ENCODE peak calls at places on chromosome X, in four cellular contexts. L, T, O and H are unnamed samples.

GRCh38 chrX:1558761-1559468 is 21.9 kb upstream of the P2RY8 start:
- DNase-seq in L (no peak), O (no peak), T (no peak), H (no peak)

GRCh38 chrX:68440438-68440837 is 7.1 kb upstream of the OPHN1 start:
- DNase-seq in O (no peak), T (no peak), L (no peak), H (no peak)

GRCh38 chrX:149950681-149951080 is 12.4 kb upstream of the EOLA2 start:
- DNase-seq in L (peak), T (no peak), O (peak), H (peak)

GRCh38 chrX:33205321-33205720 is 6.0 kb downstream of the DMD start:
- DNase-seq in T (no peak), O (no peak), L (no peak), H (no peak)

GRCh38 chrX:114267127-114267526 is 316.8 kb upstream of the HTR2C start:
- DNase-seq in T (no peak), O (no peak), L (no peak), H (no peak)

GRCh38 chrX:68049466-68049865 is 383.8 kb downstream of the OPHN1 start:
- DNase-seq in O (no peak), T (no peak), L (no peak), H (no peak)

GRCh38 chrX:29231800-29232199 is 644.6 kb downstream of the IL1RAPL1 start:
- DNase-seq in O (no peak), T (no peak), L (peak), H (no peak)

GRCh38 chrX:84729809-84730208 is 227.6 kb upstream of the HDX start:
- DNase-seq in L (peak), O (peak), T (peak), H (peak)

GRCh38 chrX:43552703-43553102 is 103.4 kb upstream of the MAOA start:
- DNase-seq in L (no peak), T (no peak), O (no peak), H (no peak)

GRCh38 chrX:36218801-36219200 is 299.3 kb downstream of the CFAP47 start:
- DNase-seq in O (no peak), L (peak), T (no peak), H (no peak)

GRCh38 chrX:139902559-139902958 is 30.3 kb downstream of the ATP11C start:
- DNase-seq in T (no peak), O (no peak), L (no peak), H (no peak)

GRCh38 chrX:21998037-21998436 is 34.1 kb upstream of the PHEX start:
- DNase-seq in T (no peak), L (no peak), O (no peak), H (no peak)

GRCh38 chrX:151776113-151776790 is 41.7 kb downstream of the CNGA2 start:
- DNase-seq in O (no peak), T (peak), L (peak), H (no peak)

GRCh38 chrX:38095971-38096529 is 89.7 kb downstream of the SYTL5 start:
- DNase-seq in L (no peak), O (peak), T (no peak), H (no peak)

GRCh38 chrX:83845397-83845796 is 15.5 kb upstream of the CYLC1 start:
- DNase-seq in T (no peak), O (no peak), L (peak), H (peak)

GRCh38 chrX:112521658-112522057 is 158.1 kb downstream of the LHFPL1 start:
- DNase-seq in L (no peak), T (no peak), O (no peak), H (no peak)

GRCh38 chrX:47174376-47174775 is 19.3 kb upstream of the UBA1 start:
- DNase-seq in T (no peak), O (no peak), L (no peak), H (no peak)

GRCh38 chrX:71637848-71638247 is 19.5 kb upstream of the CXCR3 start:
- DNase-seq in O (peak), L (no peak), T (no peak), H (no peak)

GRCh38 chrX:56797966-56798711 is 69.1 kb downstream of the NBDY start:
- DNase-seq in L (no peak), O (no peak), T (peak), H (no peak)

GRCh38 chrX:653316-653715 is 22.7 kb downstream of the SHOX start:
- DNase-seq in T (no peak), L (no peak), O (no peak), H (no peak)

GRCh38 chrX:153764786-153765137 is 713 bp downstream of the PLXNB3 start:
- DNase-seq in T (no peak), L (no peak), O (no peak), H (no peak)

GRCh38 chrX:13115457-13115856 is 71.0 kb upstream of the FAM9C start:
- DNase-seq in L (no peak), O (no peak), T (no peak), H (no peak)

GRCh38 chrX:136880003-136880451 is 498 bp downstream of the RBMX start:
- DNase-seq in O (peak), L (peak), T (no peak), H (no peak)

GRCh38 chrX:46251755-46252154 is 293.5 kb downstream of the ZNF674 start:
- DNase-seq in T (no peak), O (peak), L (no peak), H (no peak)

GRCh38 chrX:49162620-49163019 is at the start of gene MAGIX:
- DNase-seq in T (peak), O (no peak), L (peak), H (no peak)

GRCh38 chrX:48905090-48905790 is 6.2 kb downstream of the SLC35A2 start:
- DNase-seq in L (no peak), O (no peak), T (no peak), H (no peak)

GRCh38 chrX:18885317-18886004 is 98.5 kb downstream of the PHKA2 start:
- DNase-seq in T (no peak), L (peak), O (no peak), H (no peak)

GRCh38 chrX:69031181-69031580 is 134.1 kb downstream of the PJA1 start:
- DNase-seq in T (peak), O (no peak), L (peak), H (no peak)

GRCh38 chrX:35380808-35381700 is 417.1 kb upstream of the MAGEB16 start:
- DNase-seq in O (no peak), L (peak), T (no peak), H (no peak)

GRCh38 chrX:66675541-66675940 is 36.7 kb upstream of the EDA2R start:
- DNase-seq in L (no peak), O (no peak), T (no peak), H (no peak)

GRCh38 chrX:107603433-107604159 is 24.7 kb upstream of the PRPS1 start:
- DNase-seq in O (no peak), T (no peak), L (no peak), H (no peak)

GRCh38 chrX:48487362-48487785 is 11.4 kb downstream of the FTSJ1 start:
- DNase-seq in L (peak), O (peak), T (no peak), H (no peak)

GRCh38 chrX:53055244-53055849 is 6.8 kb downstream of the GPR173 start:
- DNase-seq in L (no peak), T (no peak), O (no peak), H (no peak)

GRCh38 chrX:117743469-117744251 is 372.9 kb downstream of the KLHL13 start:
- DNase-seq in T (peak), L (peak), O (no peak), H (no peak)

GRCh38 chrX:109393859-109394258 is 88.0 kb downstream of the GUCY2F start:
- DNase-seq in T (peak), L (peak), O (no peak), H (no peak)

GRCh38 chrX:100368167-100368566 is 41.9 kb downstream of the PCDH19 start:
- DNase-seq in T (peak), L (peak), O (no peak), H (no peak)

GRCh38 chrX:48896611-48897011 is 957 bp downstream of the TIMM17B start:
- DNase-seq in L (peak), T (no peak), O (no peak), H (no peak)

GRCh38 chrX:64758047-64758446 is 218.2 kb downstream of the ZC4H2 start:
- DNase-seq in L (no peak), T (no peak), O (no peak), H (no peak)

GRCh38 chrX:115345654-115346014 is 56.1 kb downstream of the LUZP4 start:
- DNase-seq in T (no peak), L (no peak), O (no peak), H (no peak)

GRCh38 chrX:9882669-9883446 is 84.3 kb upstream of the CLDN34 start:
- DNase-seq in L (no peak), T (no peak), O (no peak), H (no peak)
- TF ChIP-seq CTCF in L (peak), T (peak), O (no peak), H (no peak)

DNA sequence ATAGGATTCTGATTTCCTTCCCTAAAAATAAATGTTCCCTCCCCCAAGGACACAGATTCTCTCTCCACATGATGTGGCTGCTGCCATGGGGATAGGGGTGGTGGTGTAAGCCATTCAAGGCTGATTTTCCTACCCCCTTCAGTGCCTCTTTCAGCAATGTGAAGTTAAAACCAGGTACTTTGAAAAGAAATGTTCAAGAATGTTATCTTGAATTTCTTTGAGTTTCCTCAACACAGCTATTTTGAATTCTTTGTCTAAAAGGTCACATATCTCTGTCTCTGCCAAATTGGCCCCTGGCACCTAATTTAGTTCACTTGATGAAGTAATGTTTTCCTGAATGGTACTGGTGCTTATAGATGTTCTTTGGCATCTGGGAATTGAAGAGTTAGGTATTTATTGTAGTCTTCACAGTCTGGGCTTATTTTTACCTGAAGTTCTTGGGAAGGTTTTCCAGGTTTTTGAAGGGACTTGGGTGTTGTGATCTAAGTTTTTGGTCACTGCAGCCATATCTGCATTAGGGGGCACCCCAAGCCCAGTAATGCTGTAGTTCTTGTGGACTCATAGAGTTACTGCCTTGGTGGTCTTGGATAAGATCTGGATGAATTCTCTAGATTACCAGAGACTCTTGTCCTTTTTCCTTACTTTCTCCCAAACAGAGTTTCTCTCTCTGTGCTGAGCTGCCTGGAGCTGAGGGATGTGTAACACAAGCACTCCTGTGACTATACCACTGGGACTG is 7.6 kb upstream of the DIPK2B start:
- DNase-seq in T (no peak), L (peak), O (no peak), H (no peak)
- TF ChIP-seq CTCF in T (peak), L (peak), O (peak), H (no peak)

DNA sequence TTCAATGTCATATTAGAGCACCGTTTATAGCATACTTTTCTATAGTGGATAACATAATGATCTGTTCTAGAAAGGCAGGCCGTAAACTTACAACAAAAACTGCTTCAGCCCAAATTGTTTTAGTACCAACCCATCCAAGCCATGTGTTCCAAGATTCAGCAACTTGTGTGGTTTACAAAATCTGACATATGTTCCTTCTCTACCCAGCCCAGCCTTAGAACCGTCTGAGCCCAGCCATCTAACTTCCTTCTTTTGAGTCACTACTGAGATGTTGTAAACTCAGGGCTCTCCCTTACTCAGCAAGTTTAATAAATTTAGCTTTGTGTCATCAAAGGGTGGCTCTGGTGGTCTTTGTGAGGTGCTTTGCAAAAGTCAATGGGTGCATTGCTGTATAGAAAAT is 32.4 kb upstream of the REPS2 start:
- DNase-seq in O (no peak), L (no peak), T (no peak), H (no peak)
- TF ChIP-seq CTCF in O (no peak), L (no peak), T (no peak), H (no peak)

GRCh38 chrX:97683256-97683655 is 799.5 kb downstream of the RPA4 start:
- DNase-seq in T (no peak), L (no peak), O (no peak), H (no peak)

GRCh38 chrX:97685753-97686152 is 802.0 kb downstream of the RPA4 start:
- DNase-seq in T (no peak), L (peak), O (peak), H (no peak)
- TF ChIP-seq CTCF in T (peak), L (peak), O (peak), H (peak)

GRCh38 chrX:31318866-31319265 is 247.0 kb upstream of the FTHL17 start:
- DNase-seq in T (no peak), L (no peak), O (no peak), H (no peak)

GRCh38 chrX:31323658-31324057 is 251.8 kb upstream of the FTHL17 start:
- DNase-seq in L (no peak), O (no peak), T (no peak), H (no peak)

GRCh38 chrX:31316340-31316991 is 244.6 kb upstream of the FTHL17 start:
- DNase-seq in T (no peak), L (no peak), O (no peak), H (no peak)

GRCh38 chrX:31319586-31319985 is 247.7 kb upstream of the FTHL17 start:
- DNase-seq in O (no peak), L (no peak), T (no peak), H (no peak)

DNA sequence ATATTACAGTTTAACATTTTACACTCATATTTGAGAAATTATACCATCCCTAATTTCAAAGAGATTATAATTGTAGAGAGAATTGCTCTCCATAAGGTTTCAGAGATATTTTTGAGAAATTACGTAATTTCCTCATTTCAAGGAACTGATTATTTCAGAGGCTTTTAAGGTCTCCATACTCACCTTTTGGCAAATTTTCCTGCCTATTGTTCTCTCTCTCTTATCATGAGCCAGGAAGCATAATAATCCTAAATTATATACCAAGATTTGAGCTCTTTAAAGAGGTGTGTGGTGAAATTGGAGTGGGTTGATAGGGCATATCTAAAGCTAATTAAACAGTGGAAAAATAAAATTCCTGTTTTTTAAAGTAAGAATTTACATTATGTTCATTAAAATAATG is 248.9 kb upstream of the FTHL17 start:
- DNase-seq in T (no peak), L (no peak), O (no peak), H (no peak)
- TF ChIP-seq CTCF in T (no peak), L (no peak), O (no peak), H (no peak)

GRCh38 chrX:132612990-132613564 is 124.2 kb upstream of the MBNL3 start:
- DNase-seq in O (no peak), L (peak), T (peak), H (no peak)
- TF ChIP-seq CTCF in O (peak), L (peak), T (peak), H (peak)

GRCh38 chrX:40468033-40468979 is 112.5 kb upstream of the ATP6AP2 start:
- DNase-seq in T (peak), O (peak), L (peak), H (no peak)
- TF ChIP-seq CTCF in T (peak), O (peak), L (peak), H (peak)

GRCh38 chrX:120380699-120381098 is 18.8 kb downstream of the ATP1B4 start:
- DNase-seq in L (peak), T (peak), O (no peak), H (no peak)
- TF ChIP-seq CTCF in L (peak), T (peak), O (peak), H (peak)

GRCh38 chrX:138871739-138872138 is 160.2 kb upstream of the FGF13 start:
- DNase-seq in L (no peak), T (no peak), O (no peak), H (no peak)
- TF ChIP-seq CTCF in L (no peak), T (no peak), O (no peak), H (no peak)

DNA sequence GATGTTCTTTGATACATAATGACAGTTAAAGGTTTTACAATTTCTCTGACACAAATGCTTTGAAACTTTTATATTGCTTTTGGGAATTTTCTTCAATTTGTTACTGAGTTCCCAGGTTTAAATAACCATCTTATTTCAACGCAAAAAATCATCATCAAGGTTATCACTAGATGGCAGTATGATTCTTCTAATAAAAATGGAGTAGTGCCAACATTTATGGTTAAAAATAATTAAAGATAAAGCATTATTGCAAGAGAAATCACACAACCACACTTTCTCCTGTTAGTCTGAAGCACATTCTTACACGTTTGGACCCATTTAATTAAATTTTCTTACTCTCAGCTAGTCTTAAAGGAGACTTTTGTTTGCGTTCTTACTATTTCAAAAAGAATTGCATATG is 611.3 kb upstream of the CPXCR1 start:
- DNase-seq in T (no peak), O (no peak), L (peak), H (no peak)
- TF ChIP-seq CTCF in T (peak), O (peak), L (no peak), H (no peak)